ENCODE peak calls at places on chromosomes 2 and 18, in four cellular contexts. N is K562, W is IMR-90, C is A549. U is an unnamed sample.

GRCh38 chr2:236101311-236101950 is 66.8 kb downstream of the GBX2 start:
- DNase-seq in N (no peak), C (no peak), W (no peak), U (no peak)

GRCh38 chr18:9736942-9737813 is 29.1 kb downstream of the RAB31 start:
- DNase-seq in C (no peak), W (peak), N (no peak), U (no peak)

GRCh38 chr2:85797959-85798358 is 44.2 kb downstream of the ATOH8 start:
- DNase-seq in N (peak), W (peak), C (peak), U (no peak)

GRCh38 chr2:149743842-149744468 is 156.4 kb upstream of the MMADHC start:
- DNase-seq in W (peak), N (no peak), C (no peak), U (no peak)

GRCh38 chr2:20447437-20448245 is 767 bp downstream of the RHOB start:
- DNase-seq in N (no peak), C (no peak), W (peak), U (peak)

GRCh38 chr18:9856097-9856496 is 29.7 kb upstream of the TXNDC2 start:
- DNase-seq in W (no peak), N (no peak), C (no peak), U (no peak)

GRCh38 chr2:188475945-188476344 is 184.3 kb downstream of the GULP1 start:
- DNase-seq in W (peak), C (no peak), N (no peak), U (no peak)

GRCh38 chr18:43312891-43313290 is 35.6 kb upstream of the SYT4 start:
- DNase-seq in N (no peak), C (no peak), W (no peak), U (no peak)

GRCh38 chr18:49994410-49994809 is 181.1 kb upstream of the ACAA2 start:
- DNase-seq in N (no peak), C (no peak), W (no peak), U (no peak)

GRCh38 chr2:70981866-70982810 is 3.7 kb downstream of the ANKRD53 start:
- DNase-seq in N (no peak), W (no peak), C (no peak), U (peak)

GRCh38 chr2:70831861-70832260 is 3.8 kb downstream of the CD207 start:
- DNase-seq in N (no peak), C (no peak), W (no peak), U (no peak)

GRCh38 chr2:124267821-124268220 is 242.7 kb downstream of the CNTNAP5 start:
- DNase-seq in W (peak), N (no peak), C (no peak), U (no peak)

GRCh38 chr2:48406096-48406495 is 123.9 kb upstream of the STON1 start:
- DNase-seq in N (no peak), W (no peak), C (no peak), U (no peak)

GRCh38 chr2:119223521-119224390 is at the start of gene STEAP3:
- DNase-seq in N (peak), C (peak), W (peak), U (peak)

GRCh38 chr2:178414266-178415247 is 36.4 kb downstream of the PRKRA start:
- DNase-seq in W (peak), C (peak), N (peak), U (peak)
- TF ChIP-seq POLR2A in W (no peak), C (peak), N (peak), U (peak)

DNA sequence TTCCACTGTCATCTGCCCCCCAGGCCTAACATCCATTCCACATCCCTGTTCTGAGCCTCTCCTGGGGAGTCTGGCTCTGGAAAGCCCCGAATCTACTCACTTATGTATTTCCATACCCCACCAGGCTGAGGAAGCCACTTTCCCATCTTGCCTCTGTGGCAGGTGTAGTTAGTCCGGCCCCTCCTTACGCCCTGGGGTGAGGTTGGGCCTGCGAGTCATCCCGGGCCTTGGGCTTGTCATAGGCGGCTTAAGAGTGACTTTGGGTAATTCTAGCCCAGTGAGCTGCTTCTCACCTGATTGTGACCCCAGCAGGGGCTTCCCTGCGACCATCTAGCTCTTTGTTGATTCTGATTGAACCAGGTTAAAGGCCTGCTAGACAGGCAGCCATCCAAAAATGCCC is 21.1 kb downstream of the PCARE start:
- DNase-seq in N (no peak), W (peak), C (no peak), U (no peak)
- H3K27ac ChIP-seq in N (no peak), W (no peak), C (peak), U (no peak)

GRCh38 chr2:96131152-96131817 is 7.0 kb downstream of the ASTL start:
- DNase-seq in W (no peak), N (no peak), C (no peak), U (no peak)
- TF ChIP-seq POLR2A in W (no peak), N (no peak), C (no peak), U (no peak)

GRCh38 chr2:54708584-54709340 is 14.7 kb upstream of the EML6 start:
- DNase-seq in C (no peak), W (no peak), N (no peak), U (peak)
- H3K27ac ChIP-seq in C (no peak), W (no peak), N (no peak), U (peak)

GRCh38 chr2:73286134-73286533 is 1.9 kb upstream of the FBXO41 start:
- DNase-seq in N (no peak), C (no peak), W (no peak), U (no peak)

GRCh38 chr2:73282924-73283544 is 1.2 kb downstream of the FBXO41 start:
- DNase-seq in C (no peak), W (no peak), N (no peak), U (no peak)

GRCh38 chr2:73283545-73284295 is 558 bp downstream of the FBXO41 start:
- DNase-seq in C (no peak), N (peak), W (no peak), U (no peak)

GRCh38 chr2:73284296-73285161 is at the start of gene FBXO41:
- DNase-seq in W (peak), N (peak), C (peak), U (peak)

GRCh38 chr2:73285162-73285739 is 973 bp upstream of the FBXO41 start:
- DNase-seq in C (no peak), N (no peak), W (no peak), U (peak)
- TF ChIP-seq POLR2A in C (no peak), N (no peak), W (no peak), U (no peak)

U was measured in body of pancreas.